ENCODE peak calls at places on chromosomes 13 and 19, in five cellular contexts. L is adrenal gland, Y is K562, G is upper lobe of right lung, R is suprapubic skin. A is an unnamed sample. For H3K9me3 and H3K36me3, the result is how much of the 10 kb centered on the place peaks cover.

GRCh38 chr13:111204438-111205177 is 89.5 kb downstream of the ARHGEF7 start:
- DNase-seq in R (no peak), G (peak), L (peak), Y (no peak), A (peak)

GRCh38 chr19:44747739-44748425 is 626 bp upstream of the BCL3 start:
- DNase-seq in Y (no peak), G (peak), L (peak), R (peak), A (peak)

GRCh38 chr13:28408235-28408848 is 86.6 kb downstream of the FLT1 start:
- DNase-seq in G (no peak), R (no peak), Y (peak), L (peak), A (no peak)

GRCh38 chr13:101511766-101512165 is 59.3 kb downstream of the ITGBL1 start:
- DNase-seq in L (no peak), R (no peak), Y (no peak), G (no peak), A (no peak)

GRCh38 chr13:37747071-37747612 is 122.4 kb downstream of the TRPC4 start:
- DNase-seq in Y (no peak), G (no peak), L (no peak), R (no peak), A (no peak)

GRCh38 chr19:53112286-53112685 is 9.1 kb upstream of the ZNF160 start:
- DNase-seq in R (no peak), L (no peak), G (no peak), Y (no peak), A (no peak)

GRCh38 chr13:112930192-112930591 is 38.8 kb upstream of the MCF2L start:
- DNase-seq in G (no peak), Y (no peak), R (no peak), L (no peak), A (no peak)

GRCh38 chr13:100097821-100098220 is 8.9 kb downstream of the PCCA start:
- DNase-seq in Y (no peak), G (no peak), R (no peak), L (no peak), A (no peak)

GRCh38 chr13:23965346-23965745 is 68.0 kb upstream of the C1QTNF9B start:
- DNase-seq in G (no peak), L (no peak), Y (no peak), R (no peak), A (no peak)

GRCh38 chr13:30158774-30159445 is 148.4 kb downstream of the KATNAL1 start:
- DNase-seq in R (no peak), Y (no peak), L (peak), G (no peak), A (no peak)

GRCh38 chr13:99916366-99917103 is 55.0 kb downstream of the ZIC5 start:
- DNase-seq in G (no peak), Y (peak), L (peak), R (no peak), A (peak)

GRCh38 chr13:91313581-91313980 is 33.9 kb upstream of the MIR17HG start:
- DNase-seq in G (no peak), R (no peak), Y (no peak), L (no peak), A (no peak)
- H3K4me3 ChIP-seq in G (no peak), R (no peak), Y (no peak), L (no peak), A (no peak)

GRCh38 chr19:57935731-57936130 is 529 bp upstream of the ZNF418 start:
- DNase-seq in Y (no peak), R (no peak), G (no peak), L (no peak), A (no peak)

GRCh38 chr19:57934820-57935665 is at the start of gene ZNF418:
- DNase-seq in R (no peak), Y (no peak), G (peak), L (peak), A (peak)
- H3K9me3 ChIP-seq in R (under half), Y (under half), G (under half), L (under half), A (half or more)

GRCh38 chr19:15195381-15195964 is 5.3 kb downstream of the NOTCH3 start:
- DNase-seq in G (peak), L (no peak), R (peak), Y (peak), A (peak)

GRCh38 chr19:15194938-15195337 is 5.9 kb downstream of the NOTCH3 start:
- DNase-seq in G (peak), Y (no peak), R (no peak), L (no peak), A (no peak)

GRCh38 chr19:15191514-15191913 is 9.3 kb downstream of the NOTCH3 start:
- DNase-seq in R (no peak), L (no peak), Y (no peak), G (no peak), A (no peak)

GRCh38 chr19:15188851-15189250 is 11.9 kb downstream of the NOTCH3 start:
- DNase-seq in R (no peak), G (no peak), Y (no peak), L (no peak), A (no peak)

GRCh38 chr19:15191982-15192381 is 8.8 kb downstream of the NOTCH3 start:
- DNase-seq in L (no peak), Y (no peak), G (no peak), R (no peak), A (no peak)
- H3K36me3 ChIP-seq in L (under half), Y (under half), G (under half), R (under half), A (half or more)

GRCh38 chr13:106710267-106710666 is 142.3 kb upstream of the ARGLU1 start:
- DNase-seq in L (no peak), Y (no peak), R (no peak), G (no peak), A (no peak)
- H3K4me3 ChIP-seq in L (no peak), Y (no peak), R (peak), G (peak), A (no peak)

GRCh38 chr19:24002256-24002945 is 84.6 kb upstream of the ZNF254 start:
- DNase-seq in G (no peak), L (no peak), R (no peak), Y (no peak), A (no peak)

GRCh38 chr19:23998568-23998967 is 83.9 kb downstream of the ZNF726 start:
- DNase-seq in L (no peak), Y (no peak), R (no peak), G (no peak), A (no peak)

GRCh38 chr19:24000656-24001055 is 86.0 kb downstream of the ZNF726 start:
- DNase-seq in G (no peak), Y (no peak), R (no peak), L (no peak), A (no peak)

GRCh38 chr19:23996549-23996948 is 81.9 kb downstream of the ZNF726 start:
- DNase-seq in G (no peak), R (no peak), L (no peak), Y (peak), A (peak)

GRCh38 chr19:23999821-24000610 is 85.3 kb downstream of the ZNF726 start:
- DNase-seq in R (no peak), G (no peak), L (no peak), Y (no peak), A (no peak)
- H3K9me3 ChIP-seq in R (under half), G (under half), L (under half), Y (under half), A (half or more)

DNA sequence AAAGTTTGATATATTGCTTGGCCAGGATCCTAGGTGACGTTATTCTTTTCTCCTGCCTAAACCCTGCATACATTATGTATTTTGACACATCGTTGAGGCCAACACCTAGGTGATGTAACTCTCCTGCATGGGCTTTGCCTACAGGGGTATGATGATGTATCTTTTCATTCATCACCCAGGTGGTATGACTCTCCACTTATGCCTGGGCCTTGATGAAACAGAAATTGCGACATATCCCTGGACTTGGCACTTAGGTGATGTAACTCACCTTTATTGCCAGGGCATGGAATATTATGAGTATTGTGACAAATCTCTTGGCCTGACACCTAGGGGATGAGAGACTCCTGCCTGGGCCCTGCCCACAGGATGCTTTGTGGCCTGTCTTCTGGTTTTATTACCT is 18.5 kb upstream of the ZNF681 start:
- DNase-seq in R (no peak), L (no peak), Y (no peak), G (no peak), A (no peak)
- H3K36me3 ChIP-seq in R (under half), L (under half), Y (half or more), G (under half), A (half or more)

GRCh38 chr19:1437609-1438008 is 587 bp upstream of the RPS15 start:
- DNase-seq in Y (no peak), G (no peak), L (no peak), R (no peak), A (no peak)
- H3K4me3 ChIP-seq in Y (peak), G (peak), L (no peak), R (no peak), A (peak)

A was measured in endodermal cell.